ENCODE peak calls at places on chromosomes 4 and X, in five cellular contexts. D is lower leg skin, R is GM23338, L is fibroblast of villous mesenchyme, V is foreskin fibroblast. S is an unnamed sample.

GRCh38 chr4:74451214-74451661 is 6.3 kb downstream of the AREG start:
- DNase-seq in D (no peak), R (peak; percentile 21), L (peak; percentile 61), V (peak; percentile 45), S (peak; percentile 81)

GRCh38 chr4:128600996-128601857 is 208.3 kb upstream of the JADE1 start:
- DNase-seq in D (peak; percentile 62), R (no peak), L (peak; percentile 97), V (peak; percentile 95), S (peak; percentile 99)

GRCh38 chr4:140153744-140154571 is at the start of gene MAML3:
- DNase-seq in D (peak; percentile 92), R (peak; percentile 94), L (peak; percentile 97), V (peak; percentile 97), S (peak; percentile 97)

GRCh38 chrX:115029869-115030564 is 12.6 kb upstream of the IL13RA2 start:
- DNase-seq in D (no peak), R (no peak), L (no peak), V (no peak), S (peak; percentile 41)

GRCh38 chr4:66766557-66766956 is 778.7 kb downstream of the CENPC start:
- DNase-seq in D (no peak), R (no peak), L (no peak), V (no peak), S (no peak)

GRCh38 chrX:122856205-122856604 is 327.9 kb upstream of the GRIA3 start:
- DNase-seq in D (no peak), R (no peak), L (no peak), V (no peak), S (no peak)

GRCh38 chr4:148893095-148893494 is 450.9 kb upstream of the NR3C2 start:
- DNase-seq in D (no peak), R (no peak), L (no peak), V (no peak), S (no peak)

GRCh38 chr4:115213705-115214104 is 100.3 kb upstream of the NDST4 start:
- DNase-seq in D (no peak), R (no peak), L (no peak), V (no peak), S (no peak)

GRCh38 chr4:1720163-1720983 is 750 bp downstream of the TMEM129 start:
- DNase-seq in D (no peak), R (peak; percentile 54), L (peak; percentile 50), V (peak; percentile 30), S (peak; percentile 31)

GRCh38 chrX:427812-428725 is 41.4 kb upstream of the PPP2R3B start:
- DNase-seq in D (no peak), R (peak; percentile 86), L (no peak), V (peak; percentile 13), S (peak; percentile 17)

GRCh38 chrX:135463937-135464336 is 42.2 kb downstream of the SMIM10L2A start:
- DNase-seq in D (no peak), R (peak; percentile 30), L (peak; percentile 12), V (no peak), S (peak; percentile 17)

GRCh38 chr4:57109847-57110634 is at the start of gene IGFBP7:
- DNase-seq in D (no peak), R (peak; percentile 47), L (peak; percentile 62), V (peak; percentile 50), S (peak; percentile 67)

GRCh38 chr4:185165605-185166063 is 22.6 kb downstream of the SLC25A4 start:
- DNase-seq in D (no peak), R (no peak), L (peak; percentile 95), V (peak; percentile 63), S (peak; percentile 87)

GRCh38 chrX:53795583-53795982 is 109.1 kb upstream of the HUWE1 start:
- DNase-seq in D (no peak), R (peak; percentile 70), L (peak; percentile 3), V (peak; percentile 3), S (peak; percentile 13)

GRCh38 chr4:103907414-103907813 is 187.6 kb upstream of the TACR3 start:
- DNase-seq in D (no peak), R (no peak), L (no peak), V (no peak), S (no peak)

GRCh38 chrX:123230798-123231197 is 46.7 kb downstream of the GRIA3 start:
- DNase-seq in D (no peak), R (peak; percentile 48), L (no peak), V (no peak), S (no peak)

GRCh38 chr4:82201805-82202636 is 171.8 kb downstream of the HNRNPD start:
- DNase-seq in D (no peak), R (peak; percentile 91), L (peak; percentile 48), V (peak; percentile 1), S (peak; percentile 63)

GRCh38 chr4:4985036-4985435 is 34.2 kb downstream of the CYTL1 start:
- DNase-seq in D (no peak), R (no peak), L (no peak), V (no peak), S (no peak)

GRCh38 chr4:84393193-84393592 is 105.9 kb downstream of the NKX6-1 start:
- DNase-seq in D (no peak), R (no peak), L (no peak), V (no peak), S (no peak)

GRCh38 chr4:23060776-23061175 is 368.0 kb downstream of the GBA3 start:
- DNase-seq in D (no peak), R (no peak), L (no peak), V (peak; percentile 10), S (no peak)

GRCh38 chr4:15756361-15756861 is 21.7 kb upstream of the CD38 start:
- DNase-seq in D (no peak), R (no peak), L (peak; percentile 97), V (no peak), S (peak; percentile 32)

GRCh38 chr4:108590776-108591175 is 29.6 kb upstream of the RPL34 start:
- DNase-seq in D (no peak), R (no peak), L (no peak), V (peak; percentile 37), S (peak; percentile 26)

GRCh38 chr4:164888096-164888495 is 11.1 kb downstream of the APELA start:
- DNase-seq in D (no peak), R (no peak), L (no peak), V (no peak), S (no peak)

GRCh38 chr4:1686440-1687036 is 2.4 kb upstream of the FAM53A start:
- DNase-seq in D (no peak), R (no peak), L (no peak), V (no peak), S (no peak)

GRCh38 chrX:103730147-103730546 is 19.4 kb downstream of the TMEM31 start:
- DNase-seq in D (no peak), R (no peak), L (no peak), V (no peak), S (peak; percentile 43)

GRCh38 chr4:92234393-92235176 is 69.2 kb upstream of the GRID2 start:
- DNase-seq in D (no peak), R (no peak), L (peak; percentile 90), V (peak; percentile 70), S (peak; percentile 100)

GRCh38 chr4:40395908-40396806 is 61.0 kb downstream of the CHRNA9 start:
- DNase-seq in D (peak; percentile 67), R (peak; percentile 47), L (peak; percentile 45), V (no peak), S (peak; percentile 61)

GRCh38 chrX:71558920-71559319 is 19.3 kb upstream of the GCNA start:
- DNase-seq in D (no peak), R (no peak), L (no peak), V (no peak), S (no peak)
- H3K4me3 ChIP-seq in D (no peak overlapping the region), R (no peak overlapping the region), L (no peak overlapping the region), V (no peak overlapping the region), S (no peak overlapping the region)

GRCh38 chr4:178599521-178599920 is 1157.3 kb upstream of the AGA start:
- DNase-seq in D (no peak), R (peak; percentile 39), L (no peak), V (no peak), S (no peak)
- TF ChIP-seq CTCF in D (no peak), R (peak; percentile 75), L (no peak), V (no peak), S (no peak)

GRCh38 chr4:184014301-184014700 is 109.2 kb downstream of the STOX2 start:
- DNase-seq in D (no peak), R (no peak), L (no peak), V (no peak), S (no peak)

GRCh38 chr4:184016742-184017668 is 111.9 kb downstream of the STOX2 start:
- DNase-seq in D (no peak), R (no peak), L (peak; percentile 64), V (no peak), S (no peak)

GRCh38 chr4:184021389-184021788 is 116.3 kb downstream of the STOX2 start:
- DNase-seq in D (no peak), R (no peak), L (no peak), V (no peak), S (no peak)

GRCh38 chr4:184019667-184020665 is 114.9 kb downstream of the STOX2 start:
- DNase-seq in D (no peak), R (no peak), L (no peak), V (no peak), S (no peak)

DNA sequence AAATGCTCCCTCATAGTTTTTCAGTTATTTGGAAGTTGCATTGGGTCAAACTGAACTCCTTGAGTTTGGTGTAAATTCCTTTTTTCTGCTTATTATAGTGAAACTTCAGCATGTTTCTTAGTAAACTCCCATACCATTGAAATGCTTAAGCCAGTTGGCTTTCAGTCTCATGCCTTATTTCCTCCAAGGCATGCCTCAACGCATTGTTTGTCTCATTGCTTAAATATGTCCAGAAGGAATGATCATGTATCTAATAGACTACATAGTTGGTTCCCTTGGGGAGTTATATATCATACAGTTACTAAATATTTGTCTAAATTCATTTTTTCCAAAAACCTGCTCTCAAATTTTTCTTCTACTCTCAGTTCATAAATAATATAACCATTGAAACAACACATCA is 114.0 kb downstream of the STOX2 start:
- DNase-seq in D (no peak), R (no peak), L (no peak), V (no peak), S (peak; percentile 9)
- H3K4me3 ChIP-seq in D (no peak overlapping the region), R (no peak overlapping the region), L (no peak overlapping the region), V (no peak overlapping the region), S (no peak overlapping the region)

GRCh38 chr4:121189351-121189750 is 25.2 kb upstream of the TNIP3 start:
- DNase-seq in D (no peak), R (no peak), L (no peak), V (no peak), S (no peak)
- TF ChIP-seq CTCF in D (no peak), R (no peak), L (no peak), V (no peak), S (no peak)

DNA sequence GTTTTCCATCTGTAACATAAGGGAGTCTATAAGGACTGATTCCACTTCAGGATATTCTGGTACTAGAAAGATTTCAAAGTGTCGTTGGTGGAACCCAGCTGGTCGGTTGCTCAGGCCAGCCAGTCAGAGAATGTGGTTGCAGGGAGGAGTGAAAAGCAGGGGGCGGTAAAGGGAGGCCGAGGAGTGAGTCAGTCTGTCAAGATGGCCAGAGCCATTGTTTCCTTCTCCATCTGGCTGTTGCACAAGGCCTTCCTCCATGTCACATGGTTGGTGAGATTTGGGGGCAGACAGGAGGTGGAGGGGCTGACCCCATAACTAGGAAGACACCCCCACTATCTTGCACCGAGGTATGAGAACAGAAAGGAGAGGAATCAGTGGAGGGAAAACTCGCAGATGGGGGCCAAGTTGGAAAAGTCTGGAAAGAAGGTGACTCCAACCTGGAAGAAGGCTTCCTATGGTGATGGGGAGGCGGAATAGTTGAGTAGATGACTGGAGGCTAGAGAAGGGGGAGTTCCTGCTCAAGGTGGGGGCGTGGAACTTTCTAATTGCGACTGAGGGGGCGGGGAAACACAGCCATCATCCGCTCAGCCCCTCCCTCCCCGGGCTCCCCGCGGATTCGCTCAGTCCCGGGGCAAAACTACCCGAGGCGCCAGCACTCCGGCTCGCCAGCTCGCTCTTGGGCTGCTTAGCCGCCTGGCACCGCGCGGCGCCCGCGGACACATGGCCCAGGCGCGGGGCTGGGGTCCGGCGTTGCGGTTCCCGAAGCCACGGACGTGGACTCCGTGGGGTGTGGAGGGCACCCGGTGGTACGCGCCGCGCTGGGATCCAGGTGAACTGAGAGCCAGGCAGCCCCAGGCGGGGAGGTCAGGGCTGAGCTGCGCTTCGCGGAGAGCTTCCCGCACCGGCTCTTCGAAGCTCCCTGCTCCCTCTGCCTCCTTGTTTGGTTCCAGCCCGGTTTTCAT is 38.5 kb downstream of the STARD8 start:
- DNase-seq in D (no peak), R (peak; percentile 72), L (no peak), V (no peak), S (peak; percentile 91)
- H3K4me3 ChIP-seq in D (no peak overlapping the region), R (peak overlapping the region; percentile 53), L (peak overlapping the region; percentile 40), V (peak overlapping the region; percentile 40), S (peak overlapping the region; percentile 49)

S was measured in fibroblast of pulmonary artery.